ENCODE peak calls at places on chromosomes 7 and 10, in six cellular contexts. Q, A, X, O, U and N are unnamed samples.

GRCh38 chr10:74799840-74800239 is 26.6 kb upstream of the KAT6B start:
- DNase-seq in Q (peak; percentile 29), A (peak; percentile 93), X (no peak), O (no peak), U (no peak), N (no peak)

GRCh38 chr10:97731346-97732051 is 5.4 kb upstream of the ZFYVE27 start:
- DNase-seq in Q (no peak), A (peak; percentile 88), X (no peak), O (no peak), U (peak; percentile 28), N (peak; percentile 68)

GRCh38 chr10:86254081-86254480 is 112.5 kb downstream of the GRID1 start:
- DNase-seq in Q (no peak), A (no peak), X (no peak), O (no peak), U (no peak), N (no peak)

GRCh38 chr7:28666144-28666543 is 253.8 kb downstream of the CREB5 start:
- DNase-seq in Q (no peak), A (peak; percentile 62), X (no peak), O (no peak), U (no peak), N (no peak)

GRCh38 chr7:155533827-155534690 is 12.3 kb downstream of the CNPY1 start:
- DNase-seq in Q (no peak), A (peak; percentile 34), X (no peak), O (no peak), U (peak; percentile 19), N (peak; percentile 94)

GRCh38 chr10:30422981-30423654 is 10.9 kb upstream of the MAP3K8 start:
- DNase-seq in Q (peak; percentile 89), A (peak; percentile 63), X (no peak), O (peak; percentile 64), U (no peak), N (peak; percentile 52)

GRCh38 chr10:28986117-28986792 is 302.6 kb upstream of the LYZL1 start:
- DNase-seq in Q (no peak), A (no peak), X (no peak), O (no peak), U (no peak), N (no peak)

GRCh38 chr7:16921644-16922257 is 40.0 kb upstream of the AGR3 start:
- DNase-seq in Q (no peak), A (no peak), X (no peak), O (no peak), U (no peak), N (no peak)

GRCh38 chr10:116721991-116722392 is 20.4 kb downstream of the HSPA12A start:
- DNase-seq in Q (no peak), A (no peak), X (no peak), O (no peak), U (no peak), N (no peak)

GRCh38 chr7:17489987-17490386 is 191.5 kb downstream of the AHR start:
- DNase-seq in Q (no peak), A (no peak), X (no peak), O (no peak), U (no peak), N (no peak)

GRCh38 chr7:128794020-128794419 is 2.3 kb downstream of the CCDC136 start:
- DNase-seq in Q (no peak), A (no peak), X (no peak), O (no peak), U (no peak), N (no peak)

GRCh38 chr10:78772083-78772482 is 296.7 kb upstream of the ZMIZ1 start:
- DNase-seq in Q (peak; percentile 37), A (no peak), X (no peak), O (no peak), U (no peak), N (no peak)

GRCh38 chr10:112307631-112308502 is 24.7 kb downstream of the TECTB start:
- DNase-seq in Q (no peak), A (peak; percentile 36), X (peak; percentile 7), O (peak; percentile 38), U (no peak), N (peak; percentile 85)

GRCh38 chr10:133269367-133269766 is 7.3 kb downstream of the ADAM8 start:
- DNase-seq in Q (no peak), A (no peak), X (no peak), O (no peak), U (no peak), N (no peak)

GRCh38 chr10:17216901-17217395 is 11.1 kb upstream of the VIM start:
- DNase-seq in Q (no peak), A (peak; percentile 49), X (no peak), O (no peak), U (no peak), N (no peak)

GRCh38 chr7:27156901-27157716 is 634 bp upstream of the HOXA7 start:
- DNase-seq in Q (peak; percentile 86), A (peak; percentile 69), X (no peak), O (no peak), U (no peak), N (no peak)

GRCh38 chr7:97541188-97541587 is 190.7 kb upstream of the TAC1 start:
- DNase-seq in Q (no peak), A (no peak), X (no peak), O (no peak), U (no peak), N (no peak)

GRCh38 chr7:24843821-24844449 is 86.7 kb upstream of the GSDME start:
- DNase-seq in Q (no peak), A (no peak), X (no peak), O (no peak), U (no peak), N (no peak)

GRCh38 chr7:157158400-157158799 is 19.7 kb downstream of the UBE3C start:
- DNase-seq in Q (no peak), A (no peak), X (no peak), O (no peak), U (no peak), N (no peak)

GRCh38 chr10:24292304-24293291 is 83.7 kb downstream of the KIAA1217 start:
- DNase-seq in Q (no peak), A (no peak), X (no peak), O (no peak), U (no peak), N (no peak)

GRCh38 chr7:69211739-69212138 is 386.5 kb upstream of the AUTS2 start:
- DNase-seq in Q (peak; percentile 17), A (no peak), X (no peak), O (no peak), U (no peak), N (peak; percentile 50)

GRCh38 chr10:43254881-43255643 is 11.8 kb downstream of the RASGEF1A start:
- DNase-seq in Q (peak; percentile 83), A (no peak), X (no peak), O (peak; percentile 28), U (no peak), N (peak; percentile 12)

GRCh38 chr10:63699785-63700184 is 178.6 kb downstream of the REEP3 start:
- DNase-seq in Q (no peak), A (peak; percentile 80), X (no peak), O (no peak), U (no peak), N (no peak)

GRCh38 chr7:22269057-22269456 is 87.9 kb downstream of the RAPGEF5 start:
- DNase-seq in Q (no peak), A (no peak), X (no peak), O (no peak), U (no peak), N (no peak)

GRCh38 chr7:28920424-28920823 is 37.7 kb downstream of the TRIL start:
- DNase-seq in Q (no peak), A (no peak), X (no peak), O (no peak), U (no peak), N (no peak)

GRCh38 chr7:45660201-45660900 is 86.2 kb downstream of the ADCY1 start:
- DNase-seq in Q (peak; percentile 61), A (no peak), X (no peak), O (no peak), U (no peak), N (no peak)

GRCh38 chr10:43160067-43160918 is 22.0 kb downstream of the CSGALNACT2 start:
- DNase-seq in Q (no peak), A (peak; percentile 91), X (no peak), O (no peak), U (no peak), N (no peak)

GRCh38 chr10:124403548-124403947 is 15.2 kb downstream of the OAT start:
- DNase-seq in Q (peak; percentile 64), A (peak; percentile 83), X (no peak), O (no peak), U (no peak), N (peak; percentile 84)

GRCh38 chr7:142440219-142441073 is 182.6 kb upstream of the PRSS58 start:
- DNase-seq in Q (no peak), A (peak; percentile 88), X (no peak), O (no peak), U (no peak), N (no peak)

GRCh38 chr10:613217-613616 is 76.3 kb downstream of the DIP2C start:
- DNase-seq in Q (no peak), A (no peak), X (no peak), O (peak; percentile 63), U (no peak), N (peak; percentile 51)

GRCh38 chr10:89679986-89680385 is 21.4 kb upstream of the KIF20B start:
- DNase-seq in Q (no peak), A (no peak), X (no peak), O (no peak), U (no peak), N (no peak)

GRCh38 chr7:57211428-57212100 is 79.3 kb upstream of the ZNF479 start:
- DNase-seq in Q (peak; percentile 70), A (no peak), X (no peak), O (no peak), U (no peak), N (no peak)

GRCh38 chr7:13639416-13639815 is 350.1 kb downstream of the ETV1 start:
- DNase-seq in Q (no peak), A (no peak), X (no peak), O (no peak), U (no peak), N (no peak)

GRCh38 chr7:24700446-24701044 is 56.7 kb downstream of the GSDME start:
- DNase-seq in Q (no peak), A (no peak), X (no peak), O (no peak), U (no peak), N (no peak)